ENCODE peak calls at places on chromosomes 5 and 9, in five cellular contexts. F, R, D, T and C are unnamed samples.

GRCh38 chr9:69637801-69638200 is 34.4 kb downstream of the APBA1 start:
- DNase-seq in F (no peak), R (no peak), D (no peak), T (no peak), C (no peak)

GRCh38 chr9:84153885-84154284 is 173.3 kb downstream of the RMI1 start:
- DNase-seq in F (no peak), R (no peak), D (no peak), T (no peak), C (no peak)

GRCh38 chr9:96331236-96331947 is 29.4 kb upstream of the HSD17B3 start:
- DNase-seq in F (no peak), R (no peak), D (no peak), T (no peak), C (peak)

GRCh38 chr5:160165137-160166068 is 46.2 kb upstream of the PWWP2A start:
- DNase-seq in F (peak), R (no peak), D (peak), T (no peak), C (peak)

GRCh38 chr5:113071401-113071800 is 94.8 kb downstream of the DCP2 start:
- DNase-seq in F (no peak), R (no peak), D (no peak), T (peak), C (no peak)

GRCh38 chr5:61313960-61314681 is 17.9 kb upstream of the ZSWIM6 start:
- DNase-seq in F (no peak), R (no peak), D (no peak), T (no peak), C (no peak)

GRCh38 chr5:174141398-174141797 is 95.9 kb downstream of the NSG2 start:
- DNase-seq in F (no peak), R (no peak), D (no peak), T (no peak), C (no peak)

GRCh38 chr5:74164725-74165226 is 475.8 kb downstream of the ENC1 start:
- DNase-seq in F (no peak), R (no peak), D (no peak), T (no peak), C (no peak)

GRCh38 chr5:1507016-1507375 is 16.8 kb downstream of the LPCAT1 start:
- DNase-seq in F (no peak), R (no peak), D (no peak), T (no peak), C (no peak)

GRCh38 chr5:150297934-150298595 is 4.6 kb downstream of the ARSI start:
- DNase-seq in F (no peak), R (no peak), D (no peak), T (no peak), C (no peak)

GRCh38 chr5:172845190-172845975 is 11.3 kb downstream of the ERGIC1 start:
- DNase-seq in F (no peak), R (no peak), D (no peak), T (no peak), C (no peak)

GRCh38 chr9:36603006-36603405 is 30.3 kb downstream of the MELK start:
- DNase-seq in F (no peak), R (peak), D (no peak), T (no peak), C (no peak)

GRCh38 chr5:141604318-141604717 is 14.5 kb downstream of the DIAPH1 start:
- DNase-seq in F (peak), R (no peak), D (no peak), T (peak), C (peak)

GRCh38 chr5:1801061-1801953 is at the start of gene NDUFS6:
- DNase-seq in F (no peak), R (no peak), D (peak), T (peak), C (peak)

GRCh38 chr5:172477466-172477865 is 23.1 kb upstream of the SH3PXD2B start:
- DNase-seq in F (no peak), R (no peak), D (no peak), T (no peak), C (no peak)

GRCh38 chr9:127897194-127897692 is 2.2 kb downstream of the ST6GALNAC6 start:
- DNase-seq in F (no peak), R (no peak), D (peak), T (peak), C (peak)

GRCh38 chr5:14895301-14895700 is 23.7 kb upstream of the ANKH start:
- DNase-seq in F (no peak), R (no peak), D (no peak), T (no peak), C (no peak)

GRCh38 chr5:14902826-14903560 is 31.4 kb upstream of the ANKH start:
- DNase-seq in F (no peak), R (no peak), D (no peak), T (no peak), C (no peak)

GRCh38 chr5:14901462-14902051 is 30.0 kb upstream of the ANKH start:
- DNase-seq in F (no peak), R (no peak), D (no peak), T (no peak), C (no peak)

GRCh38 chr5:14896091-14896490 is 24.5 kb upstream of the ANKH start:
- DNase-seq in F (no peak), R (no peak), D (no peak), T (no peak), C (no peak)

GRCh38 chr5:14900661-14901461 is 29.3 kb upstream of the ANKH start:
- DNase-seq in F (no peak), R (no peak), D (no peak), T (no peak), C (peak)
- TF ChIP-seq SRF in F (no peak), R (no peak), D (no peak), T (no peak), C (no peak)

DNA sequence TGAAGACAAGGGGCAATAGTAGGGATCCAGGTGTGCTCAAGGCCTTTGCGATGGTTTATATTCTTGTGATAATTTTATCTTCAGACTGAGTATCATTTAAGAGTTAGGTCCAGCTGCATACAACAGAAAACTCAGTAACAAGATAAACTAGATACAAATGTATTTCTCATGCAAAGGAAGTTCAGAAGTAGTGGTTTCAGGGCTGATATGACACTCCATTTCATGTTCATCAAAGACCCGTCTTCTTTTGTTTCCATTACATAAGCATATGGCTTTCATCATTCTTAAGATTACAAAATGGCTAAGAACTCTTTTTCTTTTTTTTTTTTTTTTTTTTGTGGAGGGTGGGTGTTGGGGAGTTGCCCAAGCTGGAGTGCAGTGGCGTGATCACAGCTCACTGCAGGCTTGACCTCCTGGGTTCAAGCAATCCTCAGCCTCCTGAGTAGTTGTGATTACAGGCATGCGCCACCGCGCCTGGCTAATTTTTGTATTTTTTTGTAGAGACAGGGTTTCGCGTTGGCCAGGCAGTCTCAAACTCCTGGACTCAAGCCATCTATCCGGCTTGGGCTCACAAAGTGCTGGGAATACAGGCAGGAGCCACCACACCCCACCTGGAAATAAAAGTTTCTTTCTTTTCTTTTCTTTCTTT is 22.0 kb upstream of the PTBP3 start:
- DNase-seq in F (no peak), R (no peak), D (no peak), T (no peak), C (no peak)
- TF ChIP-seq SRF in F (no peak), R (no peak), D (no peak), T (no peak), C (no peak)

GRCh38 chr9:104074876-104075275 is 19.2 kb upstream of the SMC2 start:
- DNase-seq in F (no peak), R (no peak), D (no peak), T (no peak), C (peak)
- TF ChIP-seq SRF in F (no peak), R (no peak), D (no peak), T (no peak), C (no peak)

GRCh38 chr5:67619636-67620035 is 423.0 kb upstream of the CD180 start:
- DNase-seq in F (no peak), R (no peak), D (no peak), T (no peak), C (no peak)
- TF ChIP-seq SRF in F (no peak), R (no peak), D (no peak), T (no peak), C (no peak)

DNA sequence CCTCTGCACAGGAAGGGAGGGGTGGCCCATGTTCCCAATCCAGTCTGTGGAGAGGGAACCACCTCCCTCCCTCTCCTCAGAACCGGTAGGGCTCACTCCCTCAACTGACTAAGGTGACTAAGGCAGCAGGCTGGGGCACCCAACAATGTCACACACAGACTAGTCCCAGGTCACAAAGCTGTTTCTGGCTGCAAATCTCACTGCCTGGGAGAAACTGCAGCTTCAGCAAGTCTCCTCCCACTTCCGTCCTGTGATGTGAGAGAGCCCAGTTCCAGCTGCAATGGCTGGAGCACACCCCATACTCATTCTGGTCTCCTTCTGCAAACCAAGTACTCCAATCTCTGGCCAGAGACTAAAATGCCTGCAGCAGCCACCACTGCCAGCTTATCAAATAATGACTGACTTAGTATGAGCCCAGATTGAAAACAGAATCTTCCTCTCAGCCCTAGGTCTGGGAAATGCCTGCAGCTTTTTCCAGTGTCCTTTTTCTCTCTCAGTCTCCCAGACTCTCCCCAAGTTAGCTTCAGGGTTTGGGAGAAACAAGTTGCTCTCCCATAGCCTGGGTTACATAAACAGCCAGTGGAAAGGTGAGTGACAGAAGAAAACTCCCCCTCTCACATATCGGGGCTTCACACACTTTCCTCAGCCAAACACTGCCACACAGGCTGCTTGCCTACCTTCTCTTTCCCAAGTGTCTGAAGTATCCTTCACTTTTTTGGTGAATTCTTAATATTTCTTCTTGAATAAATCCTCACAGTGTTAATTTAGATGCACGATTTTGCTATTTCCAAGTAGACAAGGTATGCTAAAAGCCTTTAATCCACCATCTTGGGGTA is 247.4 kb upstream of the RASA1 start:
- DNase-seq in F (no peak), R (peak), D (no peak), T (no peak), C (no peak)
- TF ChIP-seq SRF in F (no peak), R (no peak), D (no peak), T (no peak), C (no peak)

DNA sequence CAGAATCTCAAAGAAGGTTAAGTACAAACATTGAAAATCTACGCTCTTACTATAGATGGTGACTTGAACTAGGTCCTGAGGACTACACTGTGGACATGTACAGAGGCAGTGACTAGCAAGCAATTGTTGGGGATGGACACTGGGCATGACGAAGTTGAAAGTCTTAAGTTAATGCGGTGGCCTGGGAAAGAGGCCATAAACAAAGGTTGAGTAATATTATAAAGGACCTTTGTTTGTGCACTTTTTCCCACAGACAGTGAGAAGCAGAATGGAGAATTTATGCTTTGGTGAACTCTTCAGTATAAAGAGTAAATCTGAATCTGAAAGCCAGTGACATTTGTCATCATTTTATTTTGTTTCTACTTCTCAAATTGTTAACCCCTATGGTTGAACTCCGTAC is 15.3 kb downstream of the ALDH1A1 start:
- DNase-seq in F (no peak), R (no peak), D (no peak), T (no peak), C (peak)
- TF ChIP-seq SRF in F (no peak), R (no peak), D (no peak), T (no peak), C (no peak)

DNA sequence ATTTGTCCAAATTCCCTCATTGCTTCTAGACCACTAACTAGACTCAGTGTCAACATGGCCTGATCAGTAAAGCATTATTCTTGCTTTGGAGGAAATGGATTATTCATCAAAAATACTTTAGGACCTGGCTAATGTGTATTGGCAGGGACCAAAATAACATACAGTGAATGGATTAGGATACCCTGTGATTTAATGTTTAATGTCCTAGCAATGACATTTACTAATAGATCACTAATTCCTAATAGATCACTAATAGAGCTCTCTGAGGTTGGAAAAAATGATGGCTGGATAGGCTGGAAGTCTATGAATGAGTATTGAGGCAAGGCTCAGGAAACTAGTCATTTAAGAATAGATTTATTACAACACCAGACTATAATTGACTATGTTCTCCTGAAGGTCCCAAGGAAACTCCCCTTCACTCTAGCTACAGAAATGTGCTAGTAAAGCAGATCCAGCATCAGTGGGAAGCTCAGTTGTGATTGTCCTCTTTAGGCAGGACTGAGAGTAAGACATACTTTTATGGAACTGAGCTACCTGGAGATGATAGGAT is 46.1 kb upstream of the CHSY3 start:
- DNase-seq in F (no peak), R (no peak), D (no peak), T (no peak), C (no peak)
- TF ChIP-seq SRF in F (no peak), R (no peak), D (no peak), T (no peak), C (no peak)

GRCh38 chr9:135908334-135909204 is 1.2 kb upstream of the CAMSAP1 start:
- DNase-seq in F (no peak), R (no peak), D (no peak), T (no peak), C (no peak)
- TF ChIP-seq SRF in F (no peak), R (no peak), D (no peak), T (no peak), C (no peak)

GRCh38 chr5:138951091-138951985 is 76.2 kb upstream of the LRRTM2 start:
- DNase-seq in F (no peak), R (no peak), D (no peak), T (no peak), C (no peak)

GRCh38 chr5:138949988-138950387 is 74.9 kb upstream of the LRRTM2 start:
- DNase-seq in F (no peak), R (no peak), D (no peak), T (no peak), C (no peak)

GRCh38 chr5:138951986-138952735 is 77.0 kb upstream of the LRRTM2 start:
- DNase-seq in F (no peak), R (no peak), D (no peak), T (no peak), C (no peak)

GRCh38 chr5:138949223-138949574 is 74.1 kb upstream of the LRRTM2 start:
- DNase-seq in F (no peak), R (no peak), D (no peak), T (no peak), C (no peak)

GRCh38 chr5:138950411-138951011 is 75.4 kb upstream of the LRRTM2 start:
- DNase-seq in F (no peak), R (no peak), D (no peak), T (no peak), C (no peak)
- TF ChIP-seq SRF in F (no peak), R (no peak), D (no peak), T (no peak), C (no peak)